ENCODE peak calls at places on chromosomes 4 and X, in ten cellular contexts. I is AML-193; P is progenitor cell of endocrine pancreas; J is NCI-H1092; U is NCI-H1694; C is CD8-positive, alpha-beta memory T cell; A is bronchial epithelial cell; N is NCI-H460; L is stimulated activated CD8-positive, alpha-beta memory T cell treated with anti-CD3 and anti-CD28 coated beads, Interleukin-12 subunit alpha, Interleukin-12 subunit beta, amount 100 ng/mL, for 4 hours; Z is sigmoid colon. D is an unnamed sample.
A peak's percentile ranks its signal among the peaks of the same experiment; 100 is the strongest.

GRCh38 chr4:101806914-101807313 is 16.4 kb downstream of the BANK1 start:
- DNase-seq in P (no peak), U (peak; percentile 4), I (peak; percentile 36), L (no peak), J (peak; percentile 1), C (no peak), Z (no peak), A (no peak), N (no peak), D (no peak)

GRCh38 chr4:124279741-124280140 is 432.8 kb downstream of the ANKRD50 start:
- DNase-seq in I (no peak), N (no peak), U (peak; percentile 2), A (no peak), J (peak; percentile 82), Z (no peak), L (no peak), P (no peak), C (no peak), D (no peak)

GRCh38 chrX:54494970-54495813 is 842 bp downstream of the FGD1 start:
- DNase-seq in A (no peak), U (no peak), L (no peak), J (peak; percentile 1), P (peak; percentile 24), Z (no peak), N (no peak), I (no peak), C (no peak), D (peak; percentile 55)

GRCh38 chrX:50978920-50979660 is 68.6 kb downstream of the BMP15 start:
- DNase-seq in N (no peak), P (no peak), J (no peak), I (no peak), Z (no peak), A (no peak), C (no peak), U (no peak), L (no peak), D (no peak)

GRCh38 chr4:10123227-10124101 is 6.9 kb upstream of the WDR1 start:
- DNase-seq in L (no peak), Z (no peak), A (no peak), C (no peak), I (no peak), P (no peak), U (no peak), J (no peak), N (no peak), D (no peak)

GRCh38 chr4:6114601-6115000 is 85.7 kb downstream of the JAKMIP1 start:
- DNase-seq in J (no peak), N (no peak), U (no peak), Z (no peak), C (no peak), L (no peak), A (no peak), I (no peak), P (no peak), D (no peak)

GRCh38 chr4:187586892-187587291 is 408.7 kb upstream of the ZFP42 start:
- DNase-seq in P (no peak), U (no peak), L (no peak), N (no peak), A (no peak), I (no peak), Z (no peak), J (no peak), C (no peak), D (peak; percentile 6)

GRCh38 chrX:150688911-150689451 is 4.2 kb upstream of the MTMR1 start:
- DNase-seq in U (no peak), I (no peak), Z (no peak), N (no peak), J (no peak), P (no peak), L (no peak), A (peak; percentile 95), C (no peak), D (peak; percentile 87)

GRCh38 chr4:4386736-4387392 is at the start of gene NSG1:
- DNase-seq in C (peak; percentile 41), L (no peak), I (no peak), J (peak; percentile 69), U (no peak), N (no peak), P (peak; percentile 55), Z (no peak), A (peak; percentile 37), D (peak; percentile 48)

GRCh38 chr4:26557164-26557563 is 26.7 kb upstream of the TBC1D19 start:
- DNase-seq in U (peak; percentile 19), N (no peak), Z (no peak), C (no peak), I (no peak), P (no peak), L (no peak), A (peak; percentile 8), J (peak; percentile 42), D (peak; percentile 97)

GRCh38 chrX:261167-261857 is 19.9 kb upstream of the PLCXD1 start:
- DNase-seq in U (no peak), A (peak; percentile 33), Z (peak; percentile 57), P (no peak), J (no peak), C (no peak), I (no peak), L (no peak), N (peak; percentile 87), D (peak; percentile 36)

GRCh38 chr4:74433541-74434172 is 11.3 kb upstream of the AREG start:
- DNase-seq in I (no peak), A (no peak), N (no peak), L (no peak), C (no peak), Z (no peak), J (no peak), P (no peak), U (no peak), D (no peak)

GRCh38 chr4:78669453-78669852 is 106.7 kb upstream of the BMP2K start:
- DNase-seq in N (no peak), C (no peak), I (no peak), A (no peak), Z (no peak), U (no peak), J (no peak), P (no peak), L (no peak), D (no peak)

GRCh38 chr4:1459664-1460511 is 53.6 kb upstream of the NKX1-1 start:
- DNase-seq in A (no peak), Z (no peak), C (no peak), J (no peak), P (no peak), N (no peak), I (no peak), U (no peak), L (no peak), D (no peak)

GRCh38 chr4:104870495-104871228 is 276.0 kb upstream of the TET2 start:
- DNase-seq in Z (no peak), N (no peak), P (no peak), I (no peak), J (no peak), U (no peak), L (no peak), A (peak; percentile 68), C (no peak), D (no peak)

GRCh38 chr4:52192697-52193096 is 141.6 kb downstream of the SPATA18 start:
- DNase-seq in I (no peak), Z (no peak), J (no peak), C (no peak), N (no peak), P (no peak), A (no peak), L (no peak), U (no peak), D (peak; percentile 91)

GRCh38 chr4:168636506-168637176 is 139.8 kb downstream of the PALLD start:
- DNase-seq in N (no peak), J (no peak), L (no peak), Z (no peak), U (no peak), I (no peak), C (no peak), P (no peak), A (peak; percentile 57), D (peak; percentile 86)

GRCh38 chr4:78310056-78310731 is 241.4 kb upstream of the ANXA3 start:
- DNase-seq in U (no peak), C (no peak), A (peak; percentile 79), N (no peak), L (no peak), J (no peak), I (no peak), Z (no peak), P (no peak), D (peak; percentile 47)

GRCh38 chr4:91471280-91471679 is 832.5 kb upstream of the GRID2 start:
- DNase-seq in P (no peak), C (no peak), N (no peak), A (no peak), U (no peak), J (no peak), L (no peak), I (no peak), Z (no peak), D (no peak)

GRCh38 chr4:67366341-67366861 is 178.9 kb downstream of the CENPC start:
- DNase-seq in A (no peak), P (no peak), J (no peak), N (no peak), Z (no peak), C (no peak), L (no peak), I (no peak), U (no peak), D (no peak)

GRCh38 chr4:76548704-76549103 is 113.7 kb downstream of the SHROOM3 start:
- DNase-seq in U (no peak), N (no peak), L (no peak), A (no peak), C (no peak), J (no peak), P (no peak), Z (no peak), I (no peak), D (no peak)

GRCh38 chr4:46909078-46909477 is at the start of gene COX7B2:
- DNase-seq in J (no peak), U (no peak), C (no peak), L (no peak), Z (no peak), P (no peak), A (no peak), I (no peak), N (no peak), D (no peak)

GRCh38 chrX:10086683-10087082 is 70.1 kb upstream of the CLCN4 start:
- DNase-seq in I (no peak), Z (peak; percentile 80), C (no peak), N (no peak), A (no peak), J (no peak), U (no peak), P (no peak), L (no peak), D (no peak)

GRCh38 chrX:70254063-70254400 is 6.0 kb downstream of the P2RY4 start:
- DNase-seq in U (no peak), Z (no peak), I (no peak), L (no peak), C (no peak), N (no peak), P (no peak), J (no peak), A (no peak), D (no peak)

GRCh38 chr4:68476191-68476590 is 28.9 kb downstream of the TMPRSS11E start:
- DNase-seq in U (no peak), N (no peak), C (no peak), J (no peak), L (no peak), A (no peak), Z (no peak), P (no peak), I (no peak), D (peak; percentile 79)

GRCh38 chr4:71259911-71260331 is 78.9 kb upstream of the SLC4A4 start:
- DNase-seq in L (no peak), U (no peak), A (peak; percentile 95), N (no peak), C (no peak), J (no peak), Z (no peak), P (no peak), I (peak; percentile 63), D (no peak)

GRCh38 chrX:69152398-69152797 is 12.9 kb downstream of the PJA1 start:
- DNase-seq in L (no peak), U (no peak), P (no peak), I (peak; percentile 59), N (no peak), C (no peak), J (peak; percentile 55), Z (peak; percentile 70), A (peak; percentile 43), D (peak; percentile 38)

GRCh38 chr4:164615964-164616363 is 138.0 kb upstream of the SMIM31 start:
- DNase-seq in Z (no peak), I (no peak), U (no peak), N (no peak), J (no peak), A (peak; percentile 8), P (no peak), L (no peak), C (no peak), D (no peak)

D was measured in foreskin fibroblast.